ENCODE peak calls at places on chromosomes 4 and X, in seven cellular contexts. T is mammary epithelial cell; M is breast epithelium; Z is CD8-positive, alpha-beta memory T cell; F is tibial artery; W is lung; G is spleen. H is an unnamed sample.
A peak's percentile ranks its signal among the peaks of the same experiment; 100 is the strongest.

GRCh38 chr4:185359767-185360446 is 35.8 kb downstream of the LRP2BP start:
- DNase-seq in T (no peak), W (no peak), Z (no peak), G (no peak), M (no peak), F (no peak), H (no peak)

GRCh38 chrX:17680732-17681413 is 56.4 kb upstream of the SCML1 start:
- DNase-seq in F (no peak), T (no peak), W (no peak), G (no peak), Z (no peak), M (no peak), H (no peak)

GRCh38 chrX:103517246-103517645 is 2.0 kb downstream of the RAB40A start:
- DNase-seq in F (no peak), G (no peak), M (no peak), Z (no peak), W (no peak), T (peak; percentile 70), H (no peak)

GRCh38 chr4:182238355-182238931 is 4.8 kb upstream of the TENM3 start:
- DNase-seq in T (peak; percentile 37), F (no peak), M (no peak), W (no peak), G (no peak), Z (no peak), H (no peak)

GRCh38 chr4:143375326-143376073 is 38.8 kb downstream of the GAB1 start:
- DNase-seq in G (peak; percentile 81), F (no peak), Z (no peak), M (no peak), T (no peak), W (peak; percentile 37), H (peak; percentile 50)

GRCh38 chrX:155662297-155662696 is 49.5 kb upstream of the TMLHE start:
- DNase-seq in W (no peak), Z (no peak), G (no peak), F (no peak), T (no peak), M (no peak), H (no peak)

GRCh38 chr4:97208749-97209148 is 934.5 kb downstream of the STPG2 start:
- DNase-seq in F (no peak), M (no peak), T (no peak), G (no peak), W (no peak), Z (no peak), H (no peak)

GRCh38 chr4:170853422-170854021 is 763.8 kb upstream of the AADAT start:
- DNase-seq in T (peak; percentile 44), W (peak; percentile 32), F (no peak), G (no peak), Z (no peak), M (no peak), H (peak; percentile 15)

GRCh38 chr4:107131295-107131694 is 95.2 kb upstream of the DKK2 start:
- DNase-seq in W (no peak), Z (no peak), T (no peak), G (no peak), F (no peak), M (no peak), H (no peak)

GRCh38 chr4:182206916-182207315 is 36.3 kb upstream of the TENM3 start:
- DNase-seq in F (no peak), Z (no peak), M (no peak), T (no peak), G (no peak), W (no peak), H (no peak)

GRCh38 chrX:23883737-23884354 is 23.9 kb downstream of the APOO start:
- DNase-seq in G (no peak), W (no peak), F (no peak), T (peak; percentile 89), M (no peak), Z (no peak), H (no peak)

GRCh38 chr4:89307446-89308160 is at the start of gene GPRIN3:
- DNase-seq in W (peak; percentile 50), M (no peak), Z (peak; percentile 69), G (peak; percentile 92), T (no peak), F (peak; percentile 36), H (peak; percentile 82)

GRCh38 chr4:52946811-52947210 is 84.7 kb downstream of the RASL11B start:
- DNase-seq in G (no peak), W (no peak), Z (no peak), M (no peak), T (no peak), F (no peak), H (peak; percentile 66)

GRCh38 chr4:10022346-10023049 is 1.2 kb upstream of the SLC2A9 start:
- DNase-seq in F (no peak), Z (no peak), T (no peak), W (no peak), G (no peak), M (peak; percentile 71), H (peak; percentile 68)

GRCh38 chrX:45771560-45772340 is 571.1 kb upstream of the DIPK2B start:
- DNase-seq in G (peak; percentile 86), F (peak; percentile 28), W (no peak), T (peak; percentile 59), M (no peak), Z (peak; percentile 72), H (peak; percentile 49)

GRCh38 chr4:62474802-62475201 is 1274.7 kb downstream of the ADGRL3 start:
- DNase-seq in F (no peak), Z (no peak), T (peak; percentile 37), M (no peak), W (no peak), G (no peak), H (no peak)

GRCh38 chr4:77308843-77309242 is 151.8 kb downstream of the CCNG2 start:
- DNase-seq in G (no peak), F (no peak), W (no peak), Z (no peak), T (peak; percentile 38), M (no peak), H (no peak)

GRCh38 chrX:53481093-53481492 is 46.9 kb upstream of the HSD17B10 start:
- DNase-seq in G (no peak), W (no peak), M (no peak), T (no peak), F (no peak), Z (no peak), H (no peak)

GRCh38 chr4:108149588-108150380 is 18.9 kb downstream of the LEF1 start:
- DNase-seq in Z (no peak), F (no peak), M (no peak), G (no peak), T (no peak), W (no peak), H (no peak)

GRCh38 chr4:38968668-38969067 is 63.5 kb downstream of the TMEM156 start:
- DNase-seq in M (no peak), G (no peak), F (no peak), W (no peak), T (no peak), Z (no peak), H (no peak)

DNA sequence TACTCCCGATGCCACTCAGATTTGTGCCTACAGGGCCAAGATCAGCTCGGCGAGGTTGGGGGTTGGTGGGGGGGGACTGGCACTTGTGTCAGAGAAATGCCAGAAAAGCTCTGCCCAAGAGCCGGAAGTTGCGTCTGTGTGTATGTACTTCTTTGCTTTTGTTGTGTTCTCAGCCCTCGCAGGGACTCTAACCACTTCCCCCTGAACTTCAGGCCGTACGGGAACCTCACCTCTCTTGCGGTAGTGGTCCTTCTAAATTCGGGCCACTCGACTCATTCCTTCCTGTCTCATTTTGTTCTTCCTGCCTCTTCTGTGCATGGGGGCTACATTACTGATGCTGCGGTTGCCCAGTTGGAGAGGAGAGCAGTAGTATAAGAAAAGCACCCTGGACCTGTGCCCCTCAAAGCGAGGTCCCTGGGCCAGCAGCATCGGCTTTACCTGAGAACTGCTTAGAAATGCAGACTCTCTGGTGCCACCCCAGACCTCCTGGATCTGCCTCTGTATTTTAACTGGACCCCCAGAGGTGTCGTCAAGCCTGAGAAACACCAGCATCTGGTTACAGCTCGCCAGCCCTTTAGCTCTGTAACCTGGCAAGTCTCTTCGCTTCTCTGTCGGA is 146.3 kb upstream of the RPS6KA3 start:
- DNase-seq in F (no peak), T (no peak), M (no peak), G (peak; percentile 89), W (peak; percentile 39), Z (peak; percentile 74), H (no peak)
- H3K27ac ChIP-seq in F (no peak overlapping the region), T (no peak overlapping the region), M (no peak overlapping the region), G (peak overlapping the region; percentile 77), W (no peak overlapping the region), Z (peak overlapping the region; percentile 27), H (no peak overlapping the region)

GRCh38 chr4:55398966-55399365 is 3.2 kb downstream of the TMEM165 start:
- DNase-seq in W (no peak), Z (no peak), M (no peak), T (peak; percentile 13), G (no peak), F (no peak), H (no peak)
- H3K4me3 ChIP-seq in W (peak overlapping the region; percentile 24), Z (peak overlapping the region; percentile 26), M (peak overlapping the region; percentile 94), T (peak overlapping the region; percentile 74), G (peak overlapping the region; percentile 86), F (peak overlapping the region; percentile 36), H (peak overlapping the region; percentile 34)

GRCh38 chr4:87031946-87032345 is 97.1 kb downstream of the AFF1 start:
- DNase-seq in Z (no peak), W (no peak), T (no peak), G (no peak), M (no peak), F (no peak), H (no peak)

GRCh38 chr4:87030606-87031441 is 96.0 kb downstream of the AFF1 start:
- DNase-seq in T (no peak), M (no peak), W (no peak), F (no peak), Z (no peak), G (no peak), H (no peak)

GRCh38 chr4:87029356-87029755 is 94.5 kb downstream of the AFF1 start:
- DNase-seq in G (no peak), Z (no peak), M (no peak), T (no peak), F (peak; percentile 67), W (no peak), H (peak; percentile 44)

GRCh38 chr4:87032884-87033533 is 98.2 kb downstream of the AFF1 start:
- DNase-seq in Z (no peak), W (no peak), G (no peak), M (no peak), T (peak; percentile 44), F (no peak), H (no peak)

DNA sequence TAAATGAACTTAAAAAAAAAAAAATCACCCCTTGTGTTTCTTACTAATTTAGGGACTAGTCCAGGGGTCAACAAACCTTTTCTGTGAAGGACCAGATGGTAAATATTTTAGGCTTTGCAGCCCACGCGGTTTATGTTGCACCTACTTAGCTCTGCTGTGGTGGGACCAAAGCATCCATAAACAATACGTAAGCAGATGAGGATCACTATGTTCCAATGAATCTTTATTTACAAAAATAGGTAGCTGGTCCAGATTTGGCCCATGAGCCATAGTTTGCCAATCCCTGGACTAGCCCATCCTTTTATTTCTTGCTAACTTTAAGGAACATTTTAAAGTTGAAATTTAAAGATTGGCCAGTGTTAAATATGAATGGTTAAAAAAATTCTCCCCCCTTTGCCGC is 95.3 kb downstream of the AFF1 start:
- DNase-seq in G (no peak), Z (no peak), M (no peak), T (no peak), F (no peak), W (no peak), H (no peak)
- H3K4me1 ChIP-seq in G (peaks cover 100% of the 10 kb centered on the region), Z (peaks cover 44% of the 10 kb centered on the region), M (peaks cover 28% of the 10 kb centered on the region), T (peaks cover 30% of the 10 kb centered on the region), F (no peaks in the 10 kb centered on the region), W (peaks cover 25% of the 10 kb centered on the region), H (peaks cover 34% of the 10 kb centered on the region)

DNA sequence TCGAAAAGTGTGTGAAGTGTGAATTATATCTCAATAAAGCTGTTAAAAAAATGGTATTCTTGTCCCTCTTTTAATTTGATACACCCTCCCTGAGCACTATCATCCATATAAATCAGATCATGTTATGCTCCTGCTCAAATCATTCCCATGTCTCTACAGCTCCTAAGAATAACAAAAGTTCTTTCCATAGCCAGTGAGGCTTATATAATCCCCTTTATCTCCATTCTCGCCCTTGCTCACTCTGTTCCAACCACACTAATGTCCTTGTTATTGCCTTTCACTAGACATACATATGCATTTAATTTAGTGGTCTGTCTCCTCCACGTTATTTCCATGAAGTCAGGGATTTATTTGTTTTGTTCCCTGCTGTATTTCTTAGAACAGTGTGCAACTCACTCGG is 10.5 kb downstream of the ZGRF1 start:
- DNase-seq in Z (no peak), M (no peak), T (no peak), G (no peak), W (no peak), F (no peak), H (no peak)
- H3K27ac ChIP-seq in Z (no peak overlapping the region), M (no peak overlapping the region), T (no peak overlapping the region), G (no peak overlapping the region), W (no peak overlapping the region), F (no peak overlapping the region), H (no peak overlapping the region)

H was measured in right cardiac atrium.